ENCODE peak calls at places on chromosomes 11 and 22, in seven cellular contexts. U is neuronal stem cell, M is IMR-90, T is H9, C is mesenchymal stem cell, O is H1, X is trophoblast cell. F is an unnamed sample.

GRCh38 chr11:19642759-19643158 is 69.9 kb upstream of the NAV2 start:
- DNase-seq in T (no peak), X (no peak), C (no peak), M (no peak), U (no peak), O (no peak), F (no peak)

GRCh38 chr11:61546663-61547062 is 34.2 kb downstream of the SYT7 start:
- DNase-seq in C (no peak), T (no peak), U (no peak), O (no peak), M (no peak), X (no peak), F (no peak)

GRCh38 chr11:70246196-70246595 is 24.3 kb upstream of the PPFIA1 start:
- DNase-seq in C (peak; percentile 12), T (no peak), O (no peak), M (peak; percentile 68), U (no peak), X (no peak), F (no peak)

GRCh38 chr22:27985323-27986275 is 66.5 kb upstream of the PITPNB start:
- DNase-seq in C (no peak), M (no peak), O (no peak), X (no peak), U (no peak), T (no peak), F (peak; percentile 15)

GRCh38 chr11:10913996-10914514 is 56.2 kb upstream of the ZBED5 start:
- DNase-seq in X (no peak), M (no peak), U (no peak), C (no peak), T (no peak), O (no peak), F (no peak)

GRCh38 chr11:126332221-126332711 is 23.2 kb upstream of the ST3GAL4 start:
- DNase-seq in M (peak; percentile 90), X (no peak), O (no peak), U (no peak), C (peak; percentile 71), T (no peak), F (no peak)

GRCh38 chr11:86617502-86617901 is 54.9 kb downstream of the ME3 start:
- DNase-seq in C (no peak), M (peak; percentile 77), X (no peak), U (no peak), O (no peak), T (no peak), F (no peak)

GRCh38 chr11:122642472-122642922 is 13.0 kb upstream of the UBASH3B start:
- DNase-seq in C (peak; percentile 94), T (no peak), O (no peak), U (no peak), M (peak; percentile 95), X (no peak), F (peak; percentile 38)

GRCh38 chr22:42297778-42298177 is 27.3 kb upstream of the TCF20 start:
- DNase-seq in U (no peak), T (no peak), X (no peak), C (no peak), O (no peak), M (no peak), F (no peak)

GRCh38 chr11:68125164-68125563 is 4.0 kb upstream of the CHKA start:
- DNase-seq in O (no peak), T (no peak), X (no peak), C (no peak), U (no peak), M (no peak), F (no peak)

GRCh38 chr11:132858203-132858602 is 674.1 kb downstream of the OPCML start:
- DNase-seq in T (peak; percentile 85), C (peak; percentile 27), O (peak; percentile 64), M (peak; percentile 55), X (no peak), U (no peak), F (peak; percentile 91)

GRCh38 chr22:46537221-46537945 is at the start of gene CELSR1:
- DNase-seq in U (peak; percentile 55), T (peak; percentile 61), O (no peak), M (peak; percentile 11), X (peak; percentile 62), C (no peak), F (peak; percentile 50)

GRCh38 chr11:16982256-16982671 is 31.9 kb downstream of the PLEKHA7 start:
- DNase-seq in O (no peak), U (no peak), C (no peak), T (no peak), M (no peak), X (peak; percentile 34), F (no peak)

GRCh38 chr11:116813781-116814471 is 9.2 kb downstream of the APOA4 start:
- DNase-seq in M (no peak), X (peak; percentile 65), T (no peak), O (no peak), C (no peak), U (no peak), F (peak; percentile 70)

GRCh38 chr22:36081023-36081431 is 52.4 kb upstream of the RBFOX2 start:
- DNase-seq in U (no peak), X (peak; percentile 71), O (no peak), T (no peak), C (peak; percentile 98), M (peak; percentile 98), F (no peak)

GRCh38 chr11:10197091-10197490 is 96.9 kb downstream of the SBF2 start:
- DNase-seq in C (no peak), O (no peak), X (no peak), T (no peak), M (peak; percentile 28), U (no peak), F (no peak)

GRCh38 chr11:76243157-76243556 is 36.9 kb upstream of the WNT11 start:
- DNase-seq in X (no peak), T (peak; percentile 80), C (no peak), U (no peak), M (no peak), O (no peak), F (peak; percentile 87)
- H3K4ac ChIP-seq in X (no peak overlapping the region), T (no peak overlapping the region), C (no peak overlapping the region), U (no peak overlapping the region), M (no peak overlapping the region), O (no peak overlapping the region), F (no peak overlapping the region)

GRCh38 chr11:119916568-119916967 is 187.6 kb upstream of the NECTIN1 start:
- DNase-seq in O (no peak), C (no peak), T (no peak), M (no peak), U (no peak), X (peak; percentile 72), F (no peak)
- H3K4ac ChIP-seq in O (no peak overlapping the region), C (no peak overlapping the region), T (no peak overlapping the region), M (no peak overlapping the region), U (no peak overlapping the region), X (no peak overlapping the region), F (no peak overlapping the region)

GRCh38 chr22:26606611-26607010 is 11.2 kb downstream of the CRYBB1 start:
- DNase-seq in T (no peak), U (no peak), M (peak; percentile 84), C (peak; percentile 41), X (peak; percentile 4), O (no peak), F (no peak)
- H3K4ac ChIP-seq in T (no peak overlapping the region), U (no peak overlapping the region), M (no peak overlapping the region), C (no peak overlapping the region), X (no peak overlapping the region), O (no peak overlapping the region), F (no peak overlapping the region)

DNA sequence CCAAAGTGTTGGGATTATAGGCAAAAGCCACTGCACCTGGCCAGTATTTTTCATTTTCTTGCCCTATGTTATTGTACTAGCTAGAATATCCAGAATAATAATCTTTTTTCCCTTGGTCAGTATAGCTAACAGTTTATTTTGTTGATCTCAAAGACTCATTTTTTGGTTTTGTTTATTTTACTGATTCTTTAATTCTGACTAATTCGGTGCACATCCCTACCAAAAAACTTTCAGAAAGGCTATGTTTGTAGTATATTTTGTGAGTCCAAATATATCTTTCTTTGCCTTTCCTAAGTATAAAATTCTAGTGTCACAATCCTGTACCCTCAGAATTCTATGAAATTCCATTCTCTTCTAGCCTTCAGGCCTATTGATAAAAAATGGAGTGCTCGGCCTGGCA is 84.3 kb downstream of the PHF21A start:
- DNase-seq in C (no peak), U (no peak), O (no peak), T (no peak), X (no peak), M (peak; percentile 58), F (no peak)
- H3K4ac ChIP-seq in C (no peak overlapping the region), U (no peak overlapping the region), O (no peak overlapping the region), T (no peak overlapping the region), X (no peak overlapping the region), M (no peak overlapping the region), F (no peak overlapping the region)

GRCh38 chr11:364991-365390 is 4.3 kb upstream of the B4GALNT4 start:
- DNase-seq in T (no peak), O (no peak), U (no peak), X (no peak), C (no peak), M (no peak), F (no peak)
- H3K4ac ChIP-seq in T (no peak overlapping the region), O (no peak overlapping the region), U (no peak overlapping the region), X (no peak overlapping the region), C (no peak overlapping the region), M (no peak overlapping the region), F (no peak overlapping the region)

GRCh38 chr11:64441127-64441526 is 82.2 kb downstream of the RPS6KA4 start:
- DNase-seq in U (no peak), O (no peak), C (no peak), T (no peak), M (no peak), X (no peak), F (no peak)
- H3K4ac ChIP-seq in U (no peak overlapping the region), O (no peak overlapping the region), C (no peak overlapping the region), T (no peak overlapping the region), M (no peak overlapping the region), X (no peak overlapping the region), F (no peak overlapping the region)

F was measured in mesendoderm.